ENCODE peak calls at places on chromosome X, in ten cellular contexts. W is H9; M is NCI-H1092 treated with DMSO at 0.1 percent for 48 hours; X is choroid plexus epithelial cell; B is HS-5; Z is substantia nigra; E is stimulated activated naive B cell treated with anti-CD40 and anti-IgM and Interleukin-4, amounts not matched to agents 10 μg/mL and 1 μg/mL and 100 μg/mL, for 72 hours; F is GM04504; J is activated CD4-positive, alpha-beta T cell treated with anti-CD3 and anti-CD28 coated beads for 36 hours; H is GM23338. I is an unnamed sample.

GRCh38 chrX:120446503-120446902 is 22.6 kb downstream of the LAMP2 start:
- DNase-seq in W (no peak), M (no peak), X (peak; percentile 72), B (no peak), Z (no peak), E (no peak), F (peak; percentile 28), J (no peak), H (no peak), I (no peak)

GRCh38 chrX:51893931-51894696 is 691 bp downstream of the MAGED1 start:
- DNase-seq in W (no peak), M (peak; percentile 69), X (peak; percentile 40), B (no peak), Z (no peak), E (no peak), F (no peak), J (peak; percentile 18), H (peak; percentile 62), I (no peak)

GRCh38 chrX:37553476-37553875 is 18.0 kb upstream of the LANCL3 start:
- DNase-seq in W (no peak), M (no peak), X (no peak), B (no peak), Z (no peak), E (no peak), F (no peak), J (no peak), H (no peak), I (no peak)

GRCh38 chrX:68868902-68869800 is 40.3 kb downstream of the EFNB1 start:
- DNase-seq in W (no peak), M (no peak), X (no peak), B (no peak), Z (no peak), E (no peak), F (no peak), J (no peak), H (no peak), I (no peak)

GRCh38 chrX:70166601-70167590 is 10.4 kb upstream of the DGAT2L6 start:
- DNase-seq in W (no peak), M (no peak), X (peak; percentile 71), B (no peak), Z (no peak), E (no peak), F (peak; percentile 1), J (peak; percentile 55), H (no peak), I (peak; percentile 34)

GRCh38 chrX:19085975-19086772 is 36.1 kb downstream of the ADGRG2 start:
- DNase-seq in W (no peak), M (no peak), X (no peak), B (no peak), Z (no peak), E (no peak), F (no peak), J (no peak), H (no peak), I (no peak)

GRCh38 chrX:45479196-45479834 is 278.6 kb upstream of the DIPK2B start:
- DNase-seq in W (no peak), M (no peak), X (peak; percentile 92), B (peak; percentile 70), Z (no peak), E (no peak), F (peak; percentile 66), J (no peak), H (no peak), I (peak; percentile 75)

GRCh38 chrX:68807818-68808217 is 21.0 kb upstream of the EFNB1 start:
- DNase-seq in W (no peak), M (no peak), X (peak; percentile 30), B (no peak), Z (no peak), E (no peak), F (no peak), J (no peak), H (peak; percentile 56), I (no peak)

GRCh38 chrX:15973941-15974340 is 119.3 kb upstream of the AP1S2 start:
- DNase-seq in W (no peak), M (no peak), X (no peak), B (no peak), Z (no peak), E (no peak), F (no peak), J (no peak), H (no peak), I (no peak)

GRCh38 chrX:153981771-153982533 is 9.4 kb downstream of the TMEM187 start:
- DNase-seq in W (no peak), M (no peak), X (peak; percentile 94), B (no peak), Z (no peak), E (peak; percentile 39), F (no peak), J (peak; percentile 82), H (no peak), I (no peak)

GRCh38 chrX:79081895-79082512 is 62.5 kb upstream of the GPR174 start:
- DNase-seq in W (no peak), M (peak; percentile 7), X (peak; percentile 61), B (peak; percentile 18), Z (no peak), E (peak; percentile 13), F (no peak), J (peak; percentile 29), H (peak; percentile 36), I (peak; percentile 12)

GRCh38 chrX:17687648-17688047 is 49.6 kb upstream of the SCML1 start:
- DNase-seq in W (no peak), M (no peak), X (no peak), B (no peak), Z (no peak), E (no peak), F (no peak), J (no peak), H (no peak), I (no peak)

I was measured in brain microvascular endothelial cell.